ENCODE peak calls at places on chromosomes 4 and X, in eight cellular contexts. I is EH; D is stimulated activated CD4-positive, alpha-beta T cell treated with anti-CD3 and anti-CD28 coated beads, Interleukin-1b, Interleukin-23, amount 100 ng/mL, for 24 hours; Z is effector CD4-positive, alpha-beta T cell; U is fibroblast of pulmonary artery; H is spleen; T is cortex of kidney; O is NCI-H1105 treated with DMSO at 0.1 percent for 48 hours. X is an unnamed sample.
A peak's percentile ranks its signal among the peaks of the same experiment; 100 is the strongest.

GRCh38 chrX:71251456-71251973 is 2.4 kb downstream of the ZMYM3 start:
- DNase-seq in I (no peak), D (no peak), Z (no peak), U (no peak), H (no peak), T (no peak), O (no peak), X (no peak)

GRCh38 chrX:100477468-100477867 is 67.4 kb upstream of the PCDH19 start:
- DNase-seq in I (no peak), D (no peak), Z (no peak), U (no peak), H (no peak), T (no peak), O (no peak), X (no peak)

GRCh38 chr4:17726911-17727310 is 54.5 kb downstream of the FAM184B start:
- DNase-seq in I (no peak), D (no peak), Z (no peak), U (no peak), H (no peak), T (no peak), O (no peak), X (no peak)

GRCh38 chrX:131734621-131735020 is 190.7 kb downstream of the OR13H1 start:
- DNase-seq in I (no peak), D (no peak), Z (peak; percentile 71), U (no peak), H (no peak), T (no peak), O (no peak), X (peak; percentile 22)

GRCh38 chr4:27005512-27006246 is 145.0 kb downstream of the STIM2 start:
- DNase-seq in I (peak; percentile 57), D (no peak), Z (no peak), U (peak; percentile 82), H (no peak), T (no peak), O (no peak), X (no peak)

GRCh38 chrX:80285131-80285773 is 135.0 kb upstream of the TENT5D start:
- DNase-seq in I (peak; percentile 0), D (no peak), Z (no peak), U (peak; percentile 28), H (no peak), T (no peak), O (peak; percentile 39), X (no peak)

GRCh38 chrX:24294619-24295018 is 19.2 kb downstream of the SUPT20HL2 start:
- DNase-seq in I (peak; percentile 32), D (no peak), Z (no peak), U (peak; percentile 41), H (no peak), T (no peak), O (no peak), X (no peak)

GRCh38 chr4:25970241-25970675 is 56.2 kb downstream of the SMIM20 start:
- DNase-seq in I (peak; percentile 47), D (no peak), Z (no peak), U (peak; percentile 45), H (no peak), T (no peak), O (no peak), X (no peak)

GRCh38 chr4:20916106-20916505 is 215.8 kb downstream of the PACRGL start:
- DNase-seq in I (no peak), D (no peak), Z (no peak), U (no peak), H (no peak), T (no peak), O (no peak), X (no peak)

GRCh38 chr4:158077835-158078234 is 95.0 kb downstream of the GASK1B start:
- DNase-seq in I (no peak), D (no peak), Z (no peak), U (no peak), H (no peak), T (no peak), O (no peak), X (no peak)

GRCh38 chr4:148982200-148982599 is 540.0 kb upstream of the NR3C2 start:
- DNase-seq in I (no peak), D (no peak), Z (no peak), U (no peak), H (no peak), T (no peak), O (no peak), X (no peak)

GRCh38 chr4:167622481-167623240 is 388.4 kb upstream of the SPOCK3 start:
- DNase-seq in I (peak; percentile 19), D (peak; percentile 9), Z (no peak), U (peak; percentile 73), H (no peak), T (no peak), O (peak; percentile 1), X (peak; percentile 27)

X was measured in NCI-H2081.